ENCODE peak calls at places on chromosomes 7 and 10, in four cellular contexts. X, A, H and Y are unnamed samples.

GRCh38 chr10:113782367-113782766 is 30.9 kb downstream of the PLEKHS1 start:
- DNase-seq in X (no peak), A (no peak), H (no peak), Y (no peak)

GRCh38 chr10:5461914-5462840 is 37.2 kb downstream of the CALML5 start:
- DNase-seq in X (peak), A (no peak), H (peak), Y (peak)

GRCh38 chr10:95363303-95363912 is 72.6 kb upstream of the PDLIM1 start:
- DNase-seq in X (no peak), A (peak), H (peak), Y (peak)

GRCh38 chr10:3781458-3782098 is 3.4 kb downstream of the KLF6 start:
- DNase-seq in X (no peak), A (no peak), H (no peak), Y (peak)

GRCh38 chr10:50393784-50394183 is 142.5 kb upstream of the ASAH2 start:
- DNase-seq in X (no peak), A (no peak), H (peak), Y (peak)

GRCh38 chr10:74202356-74202755 is 51.3 kb downstream of the ADK start:
- DNase-seq in X (no peak), A (no peak), H (no peak), Y (peak)

GRCh38 chr7:151126500-151127137 is 40.3 kb downstream of the AGAP3 start:
- DNase-seq in X (no peak), A (no peak), H (no peak), Y (no peak)

GRCh38 chr10:47287805-47288204 is 12.2 kb upstream of the GDF10 start:
- DNase-seq in X (no peak), A (no peak), H (no peak), Y (no peak)

GRCh38 chr7:22350466-22351328 is 6.3 kb downstream of the RAPGEF5 start:
- DNase-seq in X (no peak), A (peak), H (peak), Y (peak)

GRCh38 chr10:132308588-132309451 is 1.1 kb upstream of the STK32C start:
- DNase-seq in X (peak), A (no peak), H (no peak), Y (no peak)

GRCh38 chr7:17521437-17521836 is 223.0 kb downstream of the AHR start:
- DNase-seq in X (no peak), A (no peak), H (no peak), Y (peak)

GRCh38 chr7:15561840-15562239 is at the start of gene AGMO:
- DNase-seq in X (no peak), A (no peak), H (no peak), Y (no peak)

GRCh38 chr7:155280446-155281410 is 16.9 kb upstream of the INSIG1 start:
- DNase-seq in X (no peak), A (no peak), H (peak), Y (no peak)

GRCh38 chr10:85946713-85947326 is 419.8 kb downstream of the GRID1 start:
- DNase-seq in X (no peak), A (peak), H (peak), Y (no peak)

GRCh38 chr7:149885191-149886017 is 11.6 kb downstream of the ATP6V0E2 start:
- DNase-seq in X (no peak), A (no peak), H (no peak), Y (no peak)

GRCh38 chr10:104931723-104932122 is 290.6 kb downstream of the SORCS3 start:
- DNase-seq in X (no peak), A (no peak), H (no peak), Y (no peak)

GRCh38 chr10:107496594-107496993 is 332.1 kb upstream of the SORCS1 start:
- DNase-seq in X (no peak), A (no peak), H (no peak), Y (no peak)

GRCh38 chr7:134622303-134622995 is 24.2 kb upstream of the BPGM start:
- DNase-seq in X (no peak), A (no peak), H (no peak), Y (no peak)

GRCh38 chr10:71259815-71260501 is 47.6 kb downstream of the UNC5B start:
- DNase-seq in X (no peak), A (no peak), H (no peak), Y (no peak)

GRCh38 chr10:86711237-86711956 is 43.1 kb downstream of the LDB3 start:
- DNase-seq in X (peak), A (peak), H (peak), Y (peak)

DNA sequence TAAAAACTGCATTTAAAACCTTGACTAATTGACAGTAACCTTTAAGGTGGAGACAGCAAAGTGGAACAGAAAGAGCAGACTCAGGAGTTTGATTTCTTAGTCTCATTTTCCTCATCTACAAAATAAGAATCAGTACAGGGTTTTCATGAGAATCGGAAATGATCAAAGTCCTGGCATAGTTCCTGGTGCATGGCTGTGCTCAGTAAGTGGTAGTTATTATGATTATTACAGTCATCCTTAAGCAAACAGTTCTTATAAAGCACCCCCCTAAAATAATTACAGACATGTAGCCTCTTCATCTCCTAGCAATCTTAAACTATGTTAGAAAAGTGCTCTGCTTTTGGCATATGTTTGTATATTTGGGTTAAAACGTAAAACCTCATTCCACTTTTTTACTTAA is 18.0 kb downstream of the NEBL start:
- DNase-seq in X (no peak), A (no peak), H (no peak), Y (no peak)
- TF ChIP-seq CHD1 in X (no peak), A (no peak), H (no peak), Y (no peak)

DNA sequence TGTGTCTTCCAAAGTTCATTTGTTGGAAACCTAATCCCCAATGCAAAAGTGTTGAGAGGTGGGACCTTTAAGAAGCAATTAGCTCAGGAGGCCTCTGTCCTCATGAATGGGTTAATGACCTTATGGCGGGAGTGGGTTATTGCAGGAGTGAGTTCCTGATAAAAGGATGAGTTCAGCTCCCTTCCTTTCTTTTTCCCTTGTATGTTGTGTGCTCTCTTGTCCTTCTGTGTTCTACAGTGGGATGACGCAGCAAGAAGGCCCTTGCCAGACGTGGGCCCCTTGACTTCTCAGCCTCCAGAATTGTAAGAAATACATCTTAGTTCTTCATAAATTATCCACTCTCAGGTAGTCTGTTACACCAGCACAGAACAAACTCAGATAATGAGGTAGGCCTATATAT is 206.0 kb downstream of the DNAJC1 start:
- DNase-seq in X (no peak), A (no peak), H (peak), Y (no peak)
- H3K4me2 ChIP-seq in X (no peak), A (no peak), H (no peak), Y (no peak)

DNA sequence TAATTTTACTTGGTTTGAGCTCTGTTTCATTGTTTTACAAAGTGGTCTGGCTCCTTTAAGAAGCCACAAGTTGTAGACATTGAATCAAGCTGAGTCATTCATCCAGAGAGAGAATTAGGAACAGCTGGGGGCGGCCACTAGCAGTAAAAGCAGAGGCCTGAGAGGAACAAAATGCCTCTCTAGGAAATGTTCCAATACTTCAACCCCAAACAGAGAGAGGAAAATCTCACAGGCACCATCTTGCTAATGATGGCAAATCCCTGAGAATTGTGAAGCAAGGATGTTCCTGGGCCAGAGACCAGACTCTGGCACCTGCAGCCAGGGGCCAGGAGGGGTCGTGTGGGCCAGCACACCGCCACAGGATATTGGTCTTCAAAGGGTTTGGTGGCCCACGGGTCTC is 26.5 kb upstream of the TRIL start:
- DNase-seq in X (no peak), A (no peak), H (peak), Y (peak)
- TF ChIP-seq CHD1 in X (no peak), A (no peak), H (no peak), Y (no peak)

GRCh38 chr10:119289227-119289925 is 82.0 kb downstream of the GRK5 start:
- DNase-seq in X (no peak), A (no peak), H (no peak), Y (no peak)
- H3K4me2 ChIP-seq in X (no peak), A (no peak), H (no peak), Y (no peak)

GRCh38 chr7:137975223-137975622 is 26.7 kb downstream of the CREB3L2 start:
- DNase-seq in X (no peak), A (no peak), H (peak), Y (peak)
- TF ChIP-seq CHD1 in X (no peak), A (no peak), H (no peak), Y (no peak)